ENCODE peak calls at places on chromosomes 2 and 18, in nine cellular contexts. One of them, this sample, is unnamed.

GRCh38 chr2:80322337-80322920 is 17.9 kb upstream of the LRRTM1 start:
- DNase-seq in effector memory CD8-positive, alpha-beta T cell: no peak
- DNase-seq in H9: peak
- DNase-seq in ecto neural progenitor cell: peak
- DNase-seq in iPS DF 6.9: no peak
- DNase-seq in right cardiac atrium: no peak
- DNase-seq in NCI-H460: no peak
- DNase-seq in heart left ventricle: no peak
- DNase-seq in foreskin fibroblast: no peak
- DNase-seq in this sample: no peak

GRCh38 chr18:36757081-36757480 is 71.7 kb downstream of the TPGS2 start:
- DNase-seq in NCI-H460: peak
- DNase-seq in ecto neural progenitor cell: no peak
- DNase-seq in effector memory CD8-positive, alpha-beta T cell: no peak
- DNase-seq in right cardiac atrium: no peak
- DNase-seq in foreskin fibroblast: peak
- DNase-seq in H9: no peak
- DNase-seq in heart left ventricle: no peak
- DNase-seq in iPS DF 6.9: peak
- DNase-seq in this sample: peak

GRCh38 chr2:97717618-97718005 is 4.2 kb downstream of the ZAP70 start:
- DNase-seq in iPS DF 6.9: no peak
- DNase-seq in effector memory CD8-positive, alpha-beta T cell: no peak
- DNase-seq in H9: no peak
- DNase-seq in NCI-H460: no peak
- DNase-seq in right cardiac atrium: no peak
- DNase-seq in heart left ventricle: no peak
- DNase-seq in foreskin fibroblast: no peak
- DNase-seq in ecto neural progenitor cell: no peak
- DNase-seq in this sample: no peak

GRCh38 chr2:175074478-175074877 is 69.3 kb upstream of the CHN1 start:
- DNase-seq in iPS DF 6.9: no peak
- DNase-seq in effector memory CD8-positive, alpha-beta T cell: no peak
- DNase-seq in foreskin fibroblast: no peak
- DNase-seq in heart left ventricle: no peak
- DNase-seq in ecto neural progenitor cell: no peak
- DNase-seq in NCI-H460: no peak
- DNase-seq in H9: peak
- DNase-seq in right cardiac atrium: no peak
- DNase-seq in this sample: no peak

GRCh38 chr2:61910603-61911002 is 5.1 kb downstream of the COMMD1 start:
- DNase-seq in heart left ventricle: no peak
- DNase-seq in right cardiac atrium: no peak
- DNase-seq in iPS DF 6.9: no peak
- DNase-seq in ecto neural progenitor cell: no peak
- DNase-seq in H9: no peak
- DNase-seq in foreskin fibroblast: peak
- DNase-seq in effector memory CD8-positive, alpha-beta T cell: no peak
- DNase-seq in NCI-H460: no peak
- DNase-seq in this sample: peak

GRCh38 chr18:67216846-67217245 is 299.7 kb downstream of the DSEL start:
- DNase-seq in NCI-H460: no peak
- DNase-seq in ecto neural progenitor cell: no peak
- DNase-seq in foreskin fibroblast: peak
- DNase-seq in heart left ventricle: no peak
- DNase-seq in H9: no peak
- DNase-seq in effector memory CD8-positive, alpha-beta T cell: no peak
- DNase-seq in right cardiac atrium: no peak
- DNase-seq in iPS DF 6.9: no peak
- DNase-seq in this sample: peak

GRCh38 chr2:160388464-160389263 is 104.9 kb downstream of the RBMS1 start:
- DNase-seq in ecto neural progenitor cell: no peak
- DNase-seq in heart left ventricle: peak
- DNase-seq in H9: no peak
- DNase-seq in iPS DF 6.9: no peak
- DNase-seq in foreskin fibroblast: peak
- DNase-seq in NCI-H460: no peak
- DNase-seq in effector memory CD8-positive, alpha-beta T cell: peak
- DNase-seq in right cardiac atrium: peak
- DNase-seq in this sample: no peak

GRCh38 chr18:37559194-37559593 is 6.4 kb downstream of the CELF4 start:
- DNase-seq in NCI-H460: no peak
- DNase-seq in ecto neural progenitor cell: no peak
- DNase-seq in right cardiac atrium: no peak
- DNase-seq in heart left ventricle: no peak
- DNase-seq in foreskin fibroblast: no peak
- DNase-seq in iPS DF 6.9: no peak
- DNase-seq in H9: no peak
- DNase-seq in effector memory CD8-positive, alpha-beta T cell: no peak
- DNase-seq in this sample: no peak

This sample was measured in SK-MEL-5.